ENCODE peak calls at places on chromosome 20, in seven cellular contexts. H is dorsolateral prefrontal cortex, Q is mucosa of descending colon, A is small intestine, K is fibroblast of the aortic adventitia, D is endothelial cell of umbilical vein, S is mesendoderm. L is an unnamed sample.

GRCh38 chr20:63087236-63087871 is 80.6 kb upstream of the BHLHE23 start:
- DNase-seq in S (no peak), Q (peak), A (no peak), D (no peak), K (no peak), H (no peak), L (no peak)

GRCh38 chr20:32456869-32457421 is 98.8 kb downstream of the ASXL1 start:
- DNase-seq in D (no peak), H (no peak), A (no peak), K (no peak), Q (peak), S (peak), L (no peak)

GRCh38 chr20:60254901-60255411 is 296.7 kb downstream of the CDH26 start:
- DNase-seq in S (no peak), H (no peak), Q (no peak), K (peak), A (no peak), D (no peak), L (peak)

GRCh38 chr20:43751167-43752050 is 24.6 kb upstream of the GTSF1L start:
- DNase-seq in H (no peak), K (peak), S (no peak), Q (no peak), D (no peak), A (no peak), L (peak)

GRCh38 chr20:625360-625932 is 15.3 kb upstream of the TCF15 start:
- DNase-seq in Q (no peak), A (no peak), S (no peak), D (peak), H (no peak), K (no peak), L (no peak)

GRCh38 chr20:41391587-41392001 is 25.0 kb upstream of the EMILIN3 start:
- DNase-seq in A (no peak), Q (no peak), D (no peak), S (peak), K (no peak), H (no peak), L (peak)

GRCh38 chr20:9072741-9073310 is 3.9 kb downstream of the PLCB4 start:
- DNase-seq in H (no peak), A (no peak), D (peak), Q (no peak), S (peak), K (no peak), L (no peak)

GRCh38 chr20:64102647-64103354 is 4.6 kb downstream of the NPBWR2 start:
- DNase-seq in Q (peak), K (no peak), D (no peak), H (no peak), A (no peak), S (peak), L (no peak)

GRCh38 chr20:5393218-5393870 is 76.6 kb upstream of the PROKR2 start:
- DNase-seq in S (peak), Q (no peak), H (no peak), D (no peak), K (no peak), A (no peak), L (no peak)

GRCh38 chr20:57661201-57662027 is 41.2 kb upstream of the ZBP1 start:
- DNase-seq in H (peak), A (no peak), Q (no peak), K (no peak), S (no peak), D (no peak), L (no peak)

GRCh38 chr20:20253039-20253743 is 114.7 kb upstream of the INSM1 start:
- DNase-seq in A (no peak), K (no peak), Q (no peak), S (no peak), H (no peak), D (no peak), L (no peak)

GRCh38 chr20:29689411-29690225 is 1567.8 kb upstream of the DEFB115 start:
- DNase-seq in S (no peak), A (peak), Q (no peak), D (no peak), H (no peak), K (no peak), L (no peak)

GRCh38 chr20:1241456-1241855 is 15.6 kb downstream of the RAD21L1 start:
- DNase-seq in S (peak), Q (no peak), H (no peak), K (no peak), D (no peak), A (no peak), L (no peak)

GRCh38 chr20:46342451-46343357 is 34.4 kb upstream of the CDH22 start:
- DNase-seq in K (no peak), S (no peak), A (no peak), Q (no peak), D (no peak), H (no peak), L (no peak)

GRCh38 chr20:46331612-46332361 is 23.5 kb upstream of the CDH22 start:
- DNase-seq in S (no peak), Q (peak), D (no peak), H (no peak), A (no peak), K (no peak), L (no peak)

DNA sequence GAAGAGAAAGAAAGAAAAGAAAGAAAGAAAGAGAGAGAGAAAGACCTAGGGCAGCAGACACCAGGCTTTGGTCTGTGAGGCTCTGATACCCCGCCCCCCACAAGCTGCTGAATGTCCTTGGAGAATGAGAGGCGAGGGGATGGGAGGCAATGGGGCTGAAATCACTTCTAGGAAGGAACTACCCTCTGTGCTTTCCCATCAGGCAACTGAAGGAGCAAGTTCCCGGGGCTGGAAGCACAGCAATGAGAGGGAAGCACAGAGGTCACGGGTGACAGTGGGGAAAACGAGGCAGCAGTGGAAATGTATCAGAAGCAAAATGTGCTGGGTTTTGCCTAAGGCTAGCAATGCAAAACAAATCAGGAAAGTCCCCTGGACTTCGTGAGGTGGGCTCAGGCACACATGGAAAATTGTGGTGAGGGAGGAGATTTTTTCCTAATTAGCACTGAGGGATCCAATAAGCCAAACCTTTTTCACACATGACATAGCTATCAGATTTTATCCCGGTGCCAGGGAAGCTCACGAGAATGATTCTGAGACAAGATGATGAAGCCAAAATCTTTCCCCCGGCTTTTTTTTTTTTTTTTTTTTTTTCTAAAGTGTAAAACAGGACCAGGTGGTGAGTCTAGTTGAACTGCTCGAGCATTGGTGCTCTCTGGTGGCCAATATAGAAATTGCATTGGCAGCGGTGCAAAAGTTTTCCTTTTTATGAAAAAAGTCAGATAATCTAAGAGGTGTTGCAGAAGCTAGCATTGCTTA is 16.8 kb upstream of the ARFGEF2 start:
- DNase-seq in S (peak), A (peak), D (peak), K (peak), H (peak), Q (peak), L (peak)
- H3K4me3 ChIP-seq in S (no peak), A (no peak), D (no peak), K (no peak), H (no peak), Q (no peak), L (no peak)

GRCh38 chr20:58855506-58856314 is 3.2 kb downstream of the GNAS start:
- DNase-seq in K (no peak), S (no peak), A (no peak), H (no peak), Q (no peak), D (no peak), L (peak)

GRCh38 chr20:58852559-58853271 is at the start of gene GNAS:
- DNase-seq in S (peak), H (no peak), D (peak), Q (peak), A (peak), K (peak), L (peak)

GRCh38 chr20:58853466-58853865 is 950 bp downstream of the GNAS start:
- DNase-seq in A (no peak), D (no peak), S (no peak), H (no peak), Q (no peak), K (no peak), L (no peak)

GRCh38 chr20:58853976-58854637 is 1.6 kb downstream of the GNAS start:
- DNase-seq in K (no peak), A (no peak), Q (no peak), S (no peak), D (no peak), H (no peak), L (no peak)

GRCh38 chr20:58854638-58855471 is 2.3 kb downstream of the GNAS start:
- DNase-seq in D (no peak), S (peak), H (no peak), K (no peak), A (no peak), Q (peak), L (no peak)
- H3K4me3 ChIP-seq in D (no peak), S (no peak), H (peak), K (peak), A (no peak), Q (no peak), L (peak)

DNA sequence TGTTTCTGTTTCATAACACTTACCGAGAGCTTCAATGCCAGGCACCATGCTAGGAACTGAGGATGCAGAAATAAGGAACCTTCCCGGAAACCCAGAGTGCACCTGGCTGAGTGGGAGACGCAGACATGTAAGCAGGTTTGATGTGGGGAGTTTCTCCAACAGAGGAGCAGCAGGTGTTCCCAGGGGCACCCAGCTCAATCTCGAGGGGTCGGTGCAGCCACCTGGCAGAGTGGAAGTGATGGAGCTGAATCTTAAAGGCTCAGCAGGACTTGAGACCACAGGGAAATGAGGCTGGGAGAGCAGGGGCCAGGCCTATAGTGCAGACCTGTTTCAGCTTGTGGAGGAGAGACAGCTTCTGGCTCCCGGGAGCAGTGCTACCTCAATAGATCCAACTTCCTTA is 27.9 kb upstream of the SRC start:
- DNase-seq in A (no peak), K (no peak), S (no peak), H (no peak), D (no peak), Q (no peak), L (no peak)
- H3K4me3 ChIP-seq in A (no peak), K (no peak), S (no peak), H (no peak), D (no peak), Q (no peak), L (no peak)

GRCh38 chr20:4171538-4172116 is 156.3 kb upstream of the RNF24 start:
- DNase-seq in Q (no peak), D (peak), H (no peak), S (peak), K (peak), A (peak), L (no peak)
- H3K4me3 ChIP-seq in Q (no peak), D (peak), H (peak), S (no peak), K (peak), A (no peak), L (peak)

L was measured in mammary epithelial cell.